ENCODE peak calls at places on chromosomes 3 and 15, in five cellular contexts. M is mucosa of descending colon, K is glutamatergic neuron, Y is astrocyte, Z is fibroblast of mammary gland. G is an unnamed sample.

GRCh38 chr3:52890735-52891134 is 6.6 kb downstream of the STIMATE start:
- DNase-seq in Y (no peak), Z (peak; percentile 15), K (no peak), M (no peak), G (peak; percentile 61)

GRCh38 chr3:124363451-124363850 is 366.8 kb upstream of the UMPS start:
- DNase-seq in K (no peak), M (no peak), Y (peak; percentile 89), Z (peak; percentile 90), G (peak; percentile 69)

GRCh38 chr3:54746722-54747121 is 181.1 kb downstream of the LRTM1 start:
- DNase-seq in M (no peak), K (no peak), Y (no peak), Z (no peak), G (no peak)

GRCh38 chr3:32423534-32423933 is 31.9 kb downstream of the CMTM7 start:
- DNase-seq in Y (no peak), M (no peak), K (no peak), Z (no peak), G (no peak)

GRCh38 chr3:140447136-140447535 is 230.7 kb upstream of the TRIM42 start:
- DNase-seq in K (no peak), M (no peak), Z (peak; percentile 47), Y (no peak), G (no peak)

GRCh38 chr15:31214158-31214863 is 112.3 kb upstream of the KLF13 start:
- DNase-seq in M (no peak), K (no peak), Z (no peak), Y (no peak), G (no peak)

GRCh38 chr3:106765342-106765741 is 611.9 kb upstream of the CCDC54 start:
- DNase-seq in K (no peak), Y (peak; percentile 98), M (no peak), Z (peak; percentile 91), G (peak; percentile 98)

GRCh38 chr3:127105996-127106855 is 86.7 kb upstream of the PRR23E start:
- DNase-seq in Y (no peak), Z (no peak), M (no peak), K (no peak), G (no peak)

GRCh38 chr3:145911016-145911415 is 250.0 kb downstream of the PLOD2 start:
- DNase-seq in Z (peak; percentile 74), Y (peak; percentile 1), K (no peak), M (no peak), G (no peak)

GRCh38 chr3:127072221-127072771 is 89.4 kb downstream of the PLXNA1 start:
- DNase-seq in K (no peak), Z (no peak), M (no peak), Y (no peak), G (no peak)

GRCh38 chr15:71532994-71533393 is 277.4 kb upstream of the NR2E3 start:
- DNase-seq in K (no peak), Z (peak; percentile 59), M (no peak), Y (no peak), G (peak; percentile 55)

GRCh38 chr3:123459867-123460266 is 11.0 kb upstream of the ADCY5 start:
- DNase-seq in K (no peak), Y (no peak), Z (no peak), M (no peak), G (no peak)

GRCh38 chr15:70703483-70703882 is 59.9 kb downstream of the UACA start:
- DNase-seq in M (peak; percentile 38), K (no peak), Z (peak; percentile 24), Y (peak; percentile 29), G (peak; percentile 25)

GRCh38 chr3:184237772-184238171 is 8.4 kb downstream of the VWA5B2 start:
- DNase-seq in M (no peak), K (no peak), Y (no peak), Z (no peak), G (no peak)

GRCh38 chr3:14127516-14128161 is 2.8 kb downstream of the TMEM43 start:
- DNase-seq in M (no peak), K (no peak), Z (no peak), Y (no peak), G (no peak)

GRCh38 chr3:43001094-43001553 is 22.0 kb downstream of the GASK1A start:
- DNase-seq in Z (peak; percentile 98), K (no peak), Y (peak; percentile 86), M (peak; percentile 51), G (peak; percentile 8)

GRCh38 chr3:184717608-184717995 is 5.7 kb upstream of the MAGEF1 start:
- DNase-seq in K (no peak), M (no peak), Z (no peak), Y (peak; percentile 6), G (no peak)

GRCh38 chr3:31159331-31160039 is 265.0 kb upstream of the GADL1 start:
- DNase-seq in Z (peak; percentile 10), K (no peak), Y (no peak), M (no peak), G (no peak)

GRCh38 chr15:26738996-26739395 is 33.9 kb downstream of the GABRB3 start:
- DNase-seq in Z (no peak), Y (no peak), K (no peak), M (no peak), G (no peak)

DNA sequence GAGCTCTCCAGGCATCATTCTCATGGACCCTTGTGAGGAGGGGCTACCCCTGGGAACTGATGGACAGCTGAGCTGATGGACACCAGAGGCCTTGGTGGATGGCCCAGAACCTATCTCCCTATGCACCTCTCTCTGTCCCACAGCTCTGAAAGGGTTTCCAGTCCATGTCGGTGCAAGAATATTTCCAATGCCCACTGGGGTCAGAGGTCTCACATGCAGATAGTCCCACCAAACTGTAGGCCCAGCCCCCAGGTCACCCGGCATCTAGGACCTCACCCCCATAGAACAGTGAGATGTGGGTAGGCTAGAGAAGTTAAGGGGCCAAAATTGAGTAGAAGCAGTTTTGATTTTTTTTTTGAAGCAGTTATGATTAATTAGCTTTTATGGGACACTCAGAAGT is 2.6 kb downstream of the ALPK3 start:
- DNase-seq in M (no peak), K (no peak), Z (no peak), Y (no peak), G (no peak)
- TF ChIP-seq CTCF in M (no peak), K (no peak), Z (no peak), Y (no peak), G (no peak)

DNA sequence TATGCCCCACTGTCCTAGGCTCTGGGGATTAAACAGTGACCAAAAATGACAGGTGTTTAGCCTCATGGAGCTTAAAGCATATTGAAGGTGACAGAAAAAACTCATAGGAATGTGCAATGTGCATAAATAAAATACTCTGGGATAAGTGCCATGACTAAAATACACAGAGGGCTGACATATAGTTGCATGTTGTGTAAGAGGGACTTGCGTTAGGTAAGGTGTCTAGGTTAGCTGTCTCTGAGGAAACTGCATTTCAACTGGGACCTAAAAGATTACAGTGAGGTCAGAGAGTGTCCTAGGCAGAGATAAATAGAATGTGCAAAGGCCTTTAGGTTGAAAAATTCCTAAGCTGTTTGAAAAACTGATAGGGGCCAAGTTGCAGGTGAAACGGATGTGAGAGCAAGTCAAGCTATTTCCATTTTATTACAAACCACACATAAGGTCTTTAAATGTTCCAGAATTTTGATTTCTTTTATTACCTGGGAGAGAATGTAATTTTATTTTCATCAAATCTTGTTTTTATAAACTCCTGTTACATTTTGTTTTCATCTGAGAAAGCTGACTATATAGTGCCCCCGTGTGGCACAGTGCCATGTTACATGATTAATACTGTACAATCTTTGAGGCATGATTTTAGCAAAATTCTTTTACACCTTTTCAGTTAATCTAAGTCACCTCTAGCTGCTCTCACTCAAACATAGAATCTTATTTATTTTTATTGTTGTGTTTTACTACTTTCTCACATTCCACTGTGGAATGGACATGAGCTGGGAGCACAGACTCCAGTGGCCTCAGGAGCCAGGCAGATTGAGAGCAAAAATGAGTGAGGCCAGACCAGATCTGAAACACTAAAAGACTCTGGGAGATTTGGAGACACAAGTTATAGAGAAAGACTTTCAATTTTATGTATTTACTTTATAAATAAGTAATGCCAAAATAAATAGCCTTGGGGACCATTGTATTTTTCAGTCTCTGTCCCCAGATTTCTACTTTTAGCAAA is 259.6 kb upstream of the ZNF717 start:
- DNase-seq in Y (no peak), M (peak; percentile 14), K (peak; percentile 52), Z (peak; percentile 42), G (peak; percentile 43)
- TF ChIP-seq CTCF in Y (peak; percentile 63), M (peak; percentile 14), K (peak; percentile 89), Z (peak; percentile 36), G (peak; percentile 38)

GRCh38 chr3:50644556-50644955 is 27.6 kb downstream of the MAPKAPK3 start:
- DNase-seq in Z (no peak), K (no peak), Y (no peak), M (no peak), G (no peak)
- TF ChIP-seq CTCF in Z (no peak), K (no peak), Y (no peak), M (no peak), G (no peak)

DNA sequence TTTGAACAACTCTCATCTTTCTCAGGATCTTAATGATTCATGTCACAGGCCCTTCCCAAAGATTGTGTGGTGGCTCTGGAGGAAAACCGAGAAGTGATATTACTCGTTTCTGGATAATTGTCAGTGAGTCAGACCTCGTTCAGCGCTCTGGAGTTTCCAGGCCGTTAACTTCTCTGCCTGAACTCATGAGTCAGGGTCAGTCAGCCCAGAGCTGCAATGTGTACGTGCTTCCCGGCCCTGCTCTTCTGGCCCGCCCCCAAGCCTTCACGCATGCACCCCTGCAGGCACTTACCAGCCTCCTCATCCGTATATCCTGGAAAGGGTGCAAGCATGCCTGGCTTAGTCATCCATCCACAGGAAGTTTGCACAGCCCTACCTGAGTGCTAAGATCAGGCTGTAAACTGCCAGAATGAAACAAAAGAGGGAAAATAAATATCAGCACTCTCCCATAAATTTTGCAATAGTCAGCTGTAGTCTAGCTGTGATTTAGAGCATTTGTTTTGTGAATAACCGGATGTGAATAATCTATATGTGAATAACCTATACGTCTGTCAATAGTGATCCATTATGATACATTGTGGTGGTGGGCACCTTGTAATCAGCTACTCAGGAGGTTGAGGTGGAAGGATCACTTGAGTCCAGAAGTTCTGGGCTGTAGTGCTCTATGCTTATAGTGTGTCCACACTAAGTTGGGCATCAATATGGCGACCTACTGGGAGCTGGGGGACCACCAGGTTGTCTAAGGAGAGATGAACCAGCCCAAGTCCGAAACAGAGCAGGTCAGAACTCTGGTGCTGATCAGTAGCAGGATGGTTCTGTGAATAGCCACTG is 35.3 kb upstream of the SEMA4B start:
- DNase-seq in Y (peak; percentile 99), M (peak; percentile 91), K (no peak), Z (peak; percentile 99), G (peak; percentile 100)
- TF ChIP-seq CTCF in Y (no peak), M (no peak), K (no peak), Z (no peak), G (no peak)

DNA sequence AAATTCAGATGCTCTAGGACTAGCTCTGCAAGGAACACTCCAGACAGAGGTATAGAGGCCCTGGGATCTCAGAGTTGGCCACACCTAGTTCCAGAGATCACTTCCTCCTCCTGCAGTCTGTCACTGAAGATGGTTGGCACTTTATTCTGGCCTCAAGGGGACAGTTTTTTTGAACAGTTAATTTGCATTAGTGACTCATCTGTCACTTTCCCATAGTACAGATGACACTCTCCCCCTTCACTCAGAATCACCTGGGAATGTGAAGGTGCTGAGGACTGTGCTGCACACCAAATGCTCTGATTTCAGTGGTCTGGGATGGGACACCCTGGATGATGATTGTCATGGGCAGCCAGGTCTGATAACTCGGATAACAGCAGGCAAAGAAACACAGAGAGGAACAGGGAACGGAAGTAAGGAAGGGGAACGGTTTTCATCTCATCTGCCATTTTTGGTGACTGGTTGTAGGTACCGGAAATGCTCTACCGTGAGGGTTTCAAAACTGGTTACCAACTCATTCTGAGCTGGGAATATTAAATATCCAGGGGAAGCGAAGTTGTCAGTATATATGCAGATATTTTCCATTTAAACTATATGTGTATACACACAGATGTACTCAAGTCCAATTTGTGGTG is 232.5 kb upstream of the ST8SIA2 start:
- DNase-seq in Z (no peak), Y (no peak), M (no peak), K (no peak), G (no peak)
- TF ChIP-seq CTCF in Z (no peak), Y (no peak), M (no peak), K (no peak), G (no peak)

G was measured in bronchial epithelial cell.